ENCODE peak calls at places on chromosome 14, in eight cellular contexts. One of them, this sample, is unnamed. For H3K4me1, the result is how much of the 10 kb centered on the place peaks cover.

GRCh38 chr14:90851327-90852036 is 35.3 kb upstream of the TTC7B start:
- DNase-seq in HCT116: no peak
- DNase-seq in pancreas: no peak
- DNase-seq in A549: no peak
- DNase-seq in esophagus squamous epithelium: no peak
- DNase-seq in heart left ventricle: no peak
- DNase-seq in tibial artery: no peak
- DNase-seq in left ventricle myocardium inferior: no peak
- DNase-seq in this sample: no peak

GRCh38 chr14:41606249-41607118 is at the start of gene LRFN5:
- DNase-seq in tibial artery: no peak
- DNase-seq in heart left ventricle: peak
- DNase-seq in HCT116: no peak
- DNase-seq in pancreas: peak
- DNase-seq in A549: no peak
- DNase-seq in esophagus squamous epithelium: no peak
- DNase-seq in left ventricle myocardium inferior: peak
- DNase-seq in this sample: peak

GRCh38 chr14:65237023-65237814 is 134.9 kb upstream of the MAX start:
- DNase-seq in A549: no peak
- DNase-seq in esophagus squamous epithelium: no peak
- DNase-seq in tibial artery: no peak
- DNase-seq in heart left ventricle: no peak
- DNase-seq in left ventricle myocardium inferior: no peak
- DNase-seq in HCT116: no peak
- DNase-seq in pancreas: no peak
- DNase-seq in this sample: no peak

GRCh38 chr14:102826161-102826560 is 48.9 kb downstream of the TRAF3 start:
- DNase-seq in A549: no peak
- DNase-seq in pancreas: no peak
- DNase-seq in tibial artery: no peak
- DNase-seq in left ventricle myocardium inferior: no peak
- DNase-seq in heart left ventricle: no peak
- DNase-seq in esophagus squamous epithelium: no peak
- DNase-seq in HCT116: no peak
- DNase-seq in this sample: no peak

GRCh38 chr14:102606296-102606695 is 13.8 kb downstream of the RCOR1 start:
- DNase-seq in left ventricle myocardium inferior: no peak
- DNase-seq in heart left ventricle: no peak
- DNase-seq in tibial artery: no peak
- DNase-seq in A549: no peak
- DNase-seq in HCT116: no peak
- DNase-seq in pancreas: no peak
- DNase-seq in esophagus squamous epithelium: no peak
- DNase-seq in this sample: no peak

GRCh38 chr14:57657487-57657886 is 163.8 kb upstream of the CCDC198 start:
- DNase-seq in heart left ventricle: no peak
- DNase-seq in esophagus squamous epithelium: no peak
- DNase-seq in pancreas: no peak
- DNase-seq in left ventricle myocardium inferior: no peak
- DNase-seq in HCT116: no peak
- DNase-seq in tibial artery: no peak
- DNase-seq in A549: no peak
- DNase-seq in this sample: no peak

GRCh38 chr14:39265032-39265431 is 31.3 kb downstream of the MIA2 start:
- DNase-seq in A549: peak
- DNase-seq in HCT116: peak
- DNase-seq in tibial artery: no peak
- DNase-seq in heart left ventricle: no peak
- DNase-seq in left ventricle myocardium inferior: no peak
- DNase-seq in pancreas: no peak
- DNase-seq in esophagus squamous epithelium: no peak
- DNase-seq in this sample: no peak

GRCh38 chr14:22852940-22853767 is 16.8 kb downstream of the MMP14 start:
- DNase-seq in A549: peak
- DNase-seq in heart left ventricle: peak
- DNase-seq in esophagus squamous epithelium: peak
- DNase-seq in tibial artery: peak
- DNase-seq in HCT116: peak
- DNase-seq in left ventricle myocardium inferior: peak
- DNase-seq in pancreas: peak
- DNase-seq in this sample: peak

GRCh38 chr14:33839193-33840076 is 111.4 kb downstream of the EGLN3 start:
- DNase-seq in pancreas: peak
- DNase-seq in A549: peak
- DNase-seq in tibial artery: peak
- DNase-seq in esophagus squamous epithelium: no peak
- DNase-seq in left ventricle myocardium inferior: no peak
- DNase-seq in heart left ventricle: peak
- DNase-seq in HCT116: peak
- DNase-seq in this sample: peak

GRCh38 chr14:30620178-30620577 is 1.9 kb upstream of the SCFD1 start:
- DNase-seq in tibial artery: no peak
- DNase-seq in left ventricle myocardium inferior: no peak
- DNase-seq in pancreas: no peak
- DNase-seq in HCT116: no peak
- DNase-seq in esophagus squamous epithelium: no peak
- DNase-seq in heart left ventricle: no peak
- DNase-seq in A549: peak
- DNase-seq in this sample: no peak

GRCh38 chr14:100524933-100525243 is 62.3 kb downstream of the BEGAIN start:
- DNase-seq in heart left ventricle: peak
- DNase-seq in esophagus squamous epithelium: no peak
- DNase-seq in pancreas: peak
- DNase-seq in tibial artery: no peak
- DNase-seq in A549: peak
- DNase-seq in left ventricle myocardium inferior: no peak
- DNase-seq in HCT116: no peak
- DNase-seq in this sample: peak

GRCh38 chr14:67239582-67239981 is 1.7 kb upstream of the PALS1 start:
- DNase-seq in HCT116: no peak
- DNase-seq in pancreas: no peak
- DNase-seq in left ventricle myocardium inferior: no peak
- DNase-seq in tibial artery: no peak
- DNase-seq in esophagus squamous epithelium: no peak
- DNase-seq in A549: no peak
- DNase-seq in heart left ventricle: no peak
- DNase-seq in this sample: no peak

GRCh38 chr14:67166450-67166853 is 22.8 kb upstream of the GARIN2 start:
- DNase-seq in heart left ventricle: no peak
- DNase-seq in A549: peak
- DNase-seq in tibial artery: no peak
- DNase-seq in esophagus squamous epithelium: no peak
- DNase-seq in HCT116: peak
- DNase-seq in left ventricle myocardium inferior: no peak
- DNase-seq in pancreas: no peak
- DNase-seq in this sample: peak

GRCh38 chr14:75084513-75084912 is 15.1 kb downstream of the ZC2HC1C start:
- DNase-seq in heart left ventricle: no peak
- DNase-seq in A549: no peak
- DNase-seq in tibial artery: no peak
- DNase-seq in pancreas: no peak
- DNase-seq in HCT116: no peak
- DNase-seq in esophagus squamous epithelium: no peak
- DNase-seq in left ventricle myocardium inferior: no peak
- DNase-seq in this sample: no peak
- TF ChIP-seq CTCF in heart left ventricle: no peak
- TF ChIP-seq CTCF in A549: peak
- TF ChIP-seq CTCF in tibial artery: no peak
- TF ChIP-seq CTCF in pancreas: no peak
- TF ChIP-seq CTCF in HCT116: peak
- TF ChIP-seq CTCF in esophagus squamous epithelium: peak
- TF ChIP-seq CTCF in left ventricle myocardium inferior: peak
- TF ChIP-seq CTCF in this sample: no peak

GRCh38 chr14:95662376-95663186 is 23.6 kb upstream of the TCL1B start:
- DNase-seq in tibial artery: no peak
- DNase-seq in A549: no peak
- DNase-seq in esophagus squamous epithelium: no peak
- DNase-seq in HCT116: no peak
- DNase-seq in left ventricle myocardium inferior: no peak
- DNase-seq in pancreas: no peak
- DNase-seq in heart left ventricle: no peak
- DNase-seq in this sample: no peak
- H3K4me3 ChIP-seq in tibial artery: no peak
- H3K4me3 ChIP-seq in A549: no peak
- H3K4me3 ChIP-seq in esophagus squamous epithelium: peak
- H3K4me3 ChIP-seq in HCT116: no peak
- H3K4me3 ChIP-seq in left ventricle myocardium inferior: peak
- H3K4me3 ChIP-seq in pancreas: no peak
- H3K4me3 ChIP-seq in heart left ventricle: no peak
- H3K4me3 ChIP-seq in this sample: no peak

DNA sequence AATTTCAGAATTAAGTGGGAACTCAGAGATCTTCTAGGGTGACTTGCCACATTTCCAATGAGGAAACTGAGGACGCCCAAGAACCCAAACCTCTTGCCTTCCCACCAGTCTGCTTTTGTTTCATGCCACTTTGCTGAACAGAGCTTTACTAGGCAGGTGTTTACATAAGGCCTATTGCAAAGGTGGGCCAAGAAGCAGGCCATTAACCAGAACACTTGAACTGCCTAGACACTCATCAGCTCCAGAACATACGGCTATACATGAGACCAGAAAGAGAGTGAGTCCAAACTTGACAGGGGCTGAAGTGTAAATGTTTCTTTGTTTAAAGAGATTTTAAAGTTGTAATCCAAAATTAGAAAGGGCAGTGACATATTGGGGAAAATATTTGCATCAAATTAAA is 11.5 kb downstream of the BATF start:
- DNase-seq in esophagus squamous epithelium: no peak
- DNase-seq in tibial artery: no peak
- DNase-seq in left ventricle myocardium inferior: no peak
- DNase-seq in A549: no peak
- DNase-seq in pancreas: no peak
- DNase-seq in heart left ventricle: no peak
- DNase-seq in HCT116: no peak
- DNase-seq in this sample: no peak
- H3K4me1 ChIP-seq in esophagus squamous epithelium: under half
- H3K4me1 ChIP-seq in tibial artery: under half
- H3K4me1 ChIP-seq in left ventricle myocardium inferior: under half
- H3K4me1 ChIP-seq in A549: half or more
- H3K4me1 ChIP-seq in pancreas: under half
- H3K4me1 ChIP-seq in heart left ventricle: under half
- H3K4me1 ChIP-seq in HCT116: under half
- H3K4me1 ChIP-seq in this sample: under half

DNA sequence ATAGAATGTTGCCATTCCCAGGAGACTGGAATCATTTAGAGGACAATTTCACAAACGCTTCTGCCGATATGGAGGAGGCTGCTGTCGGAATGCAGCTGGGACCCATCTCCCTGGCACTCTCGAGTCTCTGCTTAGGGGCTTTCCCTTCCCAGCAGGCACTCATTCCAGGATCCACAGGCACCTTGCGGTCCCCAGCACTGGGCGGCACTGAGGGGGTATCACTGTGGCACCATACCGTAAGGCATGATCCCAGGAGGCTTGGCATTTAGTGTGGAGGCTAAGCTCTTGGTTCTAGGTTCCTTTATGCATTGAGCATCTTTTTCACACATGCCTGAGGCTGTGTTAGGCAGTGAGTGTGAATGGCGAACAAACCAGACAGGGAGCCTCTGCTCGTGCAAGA is 36.6 kb upstream of the LTBP2 start:
- DNase-seq in A549: no peak
- DNase-seq in tibial artery: no peak
- DNase-seq in esophagus squamous epithelium: no peak
- DNase-seq in pancreas: no peak
- DNase-seq in heart left ventricle: no peak
- DNase-seq in HCT116: no peak
- DNase-seq in left ventricle myocardium inferior: no peak
- DNase-seq in this sample: no peak
- TF ChIP-seq CTCF in A549: no peak
- TF ChIP-seq CTCF in tibial artery: no peak
- TF ChIP-seq CTCF in esophagus squamous epithelium: no peak
- TF ChIP-seq CTCF in pancreas: no peak
- TF ChIP-seq CTCF in heart left ventricle: no peak
- TF ChIP-seq CTCF in HCT116: no peak
- TF ChIP-seq CTCF in left ventricle myocardium inferior: no peak
- TF ChIP-seq CTCF in this sample: no peak

GRCh38 chr14:94485944-94486841 is 10.2 kb upstream of the SERPINA9 start:
- DNase-seq in tibial artery: peak
- DNase-seq in pancreas: peak
- DNase-seq in heart left ventricle: peak
- DNase-seq in esophagus squamous epithelium: no peak
- DNase-seq in A549: peak
- DNase-seq in HCT116: peak
- DNase-seq in left ventricle myocardium inferior: peak
- DNase-seq in this sample: peak
- H3K4me3 ChIP-seq in tibial artery: no peak
- H3K4me3 ChIP-seq in pancreas: no peak
- H3K4me3 ChIP-seq in heart left ventricle: no peak
- H3K4me3 ChIP-seq in esophagus squamous epithelium: peak
- H3K4me3 ChIP-seq in A549: no peak
- H3K4me3 ChIP-seq in HCT116: peak
- H3K4me3 ChIP-seq in left ventricle myocardium inferior: no peak
- H3K4me3 ChIP-seq in this sample: no peak

DNA sequence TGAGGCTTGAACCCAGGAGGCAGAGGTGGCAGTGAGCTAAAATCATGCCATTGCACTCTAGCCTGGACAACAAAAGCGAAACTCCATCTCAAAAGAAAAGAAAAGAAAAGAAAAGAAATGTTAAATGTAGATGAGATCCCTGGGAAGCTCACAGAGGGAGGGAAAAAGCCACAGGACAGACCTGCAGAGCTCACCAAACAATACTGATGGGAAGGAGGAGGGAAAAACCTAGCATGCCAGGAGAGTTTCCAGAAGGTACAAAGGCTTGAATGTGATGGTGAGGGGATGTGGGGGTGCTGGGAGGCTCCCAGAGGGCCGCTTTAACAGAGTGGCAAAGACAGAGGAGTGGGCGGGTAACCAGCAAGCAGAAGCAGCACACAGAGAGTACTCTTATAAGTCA is 72.3 kb downstream of the PTPN21 start:
- DNase-seq in HCT116: no peak
- DNase-seq in A549: no peak
- DNase-seq in pancreas: no peak
- DNase-seq in tibial artery: no peak
- DNase-seq in heart left ventricle: no peak
- DNase-seq in left ventricle myocardium inferior: no peak
- DNase-seq in esophagus squamous epithelium: no peak
- DNase-seq in this sample: no peak
- H3K4me1 ChIP-seq in HCT116: under half
- H3K4me1 ChIP-seq in A549: under half
- H3K4me1 ChIP-seq in pancreas: under half
- H3K4me1 ChIP-seq in tibial artery: under half
- H3K4me1 ChIP-seq in heart left ventricle: under half
- H3K4me1 ChIP-seq in left ventricle myocardium inferior: under half
- H3K4me1 ChIP-seq in esophagus squamous epithelium: under half
- H3K4me1 ChIP-seq in this sample: under half

GRCh38 chr14:73729015-73729330 is 14.8 kb upstream of the PNMA1 start:
- DNase-seq in pancreas: no peak
- DNase-seq in heart left ventricle: no peak
- DNase-seq in left ventricle myocardium inferior: no peak
- DNase-seq in esophagus squamous epithelium: no peak
- DNase-seq in A549: no peak
- DNase-seq in tibial artery: no peak
- DNase-seq in HCT116: no peak
- DNase-seq in this sample: no peak
- TF ChIP-seq CTCF in pancreas: no peak
- TF ChIP-seq CTCF in heart left ventricle: no peak
- TF ChIP-seq CTCF in left ventricle myocardium inferior: no peak
- TF ChIP-seq CTCF in esophagus squamous epithelium: no peak
- TF ChIP-seq CTCF in A549: no peak
- TF ChIP-seq CTCF in tibial artery: no peak
- TF ChIP-seq CTCF in HCT116: peak
- TF ChIP-seq CTCF in this sample: no peak

GRCh38 chr14:20802341-20803084 is at the start of gene RNASE1:
- DNase-seq in HCT116: no peak
- DNase-seq in pancreas: peak
- DNase-seq in heart left ventricle: peak
- DNase-seq in esophagus squamous epithelium: no peak
- DNase-seq in tibial artery: peak
- DNase-seq in A549: peak
- DNase-seq in left ventricle myocardium inferior: peak
- DNase-seq in this sample: no peak
- H3K4me3 ChIP-seq in HCT116: no peak
- H3K4me3 ChIP-seq in pancreas: peak
- H3K4me3 ChIP-seq in heart left ventricle: peak
- H3K4me3 ChIP-seq in esophagus squamous epithelium: peak
- H3K4me3 ChIP-seq in tibial artery: peak
- H3K4me3 ChIP-seq in A549: no peak
- H3K4me3 ChIP-seq in left ventricle myocardium inferior: peak
- H3K4me3 ChIP-seq in this sample: no peak

This sample was measured in BE2C.